ENCODE peak calls at places on chromosomes 5 and 9, in six cellular contexts. Q is kidney glomerular epithelial cell; T is effector memory CD8-positive, alpha-beta T cell; Z is HT1080; V is germinal center; A is mucosa of descending colon. Y is an unnamed sample.

GRCh38 chr9:87080512-87081225 is 133.4 kb upstream of the GAS1 start:
- DNase-seq in Z (peak; percentile 22), A (no peak), Q (no peak), V (no peak), T (no peak), Y (no peak)

GRCh38 chr9:34540826-34541225 is 18.0 kb upstream of the ENHO start:
- DNase-seq in Q (peak; percentile 35), V (no peak), T (no peak), Z (peak; percentile 91), A (no peak), Y (no peak)

GRCh38 chr5:10360686-10361085 is 7.2 kb downstream of the MARCHF6 start:
- DNase-seq in Z (no peak), T (no peak), A (no peak), Q (no peak), V (no peak), Y (no peak)

GRCh38 chr5:65076251-65076869 is 307.6 kb downstream of the CWC27 start:
- DNase-seq in T (peak; percentile 30), V (peak; percentile 71), Z (peak; percentile 42), A (peak; percentile 56), Q (no peak), Y (no peak)

GRCh38 chr9:113614843-113615648 is 151.5 kb downstream of the RGS3 start:
- DNase-seq in T (no peak), Z (no peak), A (peak; percentile 25), V (peak; percentile 46), Q (no peak), Y (peak; percentile 68)

GRCh38 chr5:756171-756570 is 28.4 kb downstream of the ZDHHC11B start:
- DNase-seq in T (no peak), V (no peak), A (no peak), Z (no peak), Q (no peak), Y (peak; percentile 69)

GRCh38 chr9:37936965-37937364 is 33.0 kb upstream of the SLC25A51 start:
- DNase-seq in Q (no peak), Z (no peak), A (no peak), V (no peak), T (no peak), Y (no peak)

GRCh38 chr9:86275962-86276361 is 6.4 kb downstream of the ISCA1 start:
- DNase-seq in T (no peak), Q (no peak), A (no peak), V (no peak), Z (no peak), Y (no peak)

GRCh38 chr5:176560364-176560763 is 11.2 kb downstream of the CDHR2 start:
- DNase-seq in T (no peak), V (no peak), Z (no peak), A (no peak), Q (no peak), Y (no peak)

Y was measured in suprapubic skin.